ENCODE peak calls at places on chromosomes 6 and 20, in seven cellular contexts. D is type B pancreatic cell, P is fibroblast of lung, Q is Calu3, Y is prostate gland, O is brain microvascular endothelial cell, E is endodermal cell. Z is an unnamed sample.

GRCh38 chr6:4802312-4802935 is 26.2 kb downstream of the CDYL start:
- DNase-seq in D (no peak), P (no peak), Q (no peak), Y (no peak), O (no peak), E (no peak), Z (no peak)

GRCh38 chr20:35610833-35611427 is 4.7 kb upstream of the SPAG4 start:
- DNase-seq in D (no peak), P (no peak), Q (no peak), Y (no peak), O (peak; percentile 6), E (no peak), Z (no peak)

GRCh38 chr6:35736293-35736894 is 438 bp upstream of the ARMC12 start:
- DNase-seq in D (peak; percentile 79), P (peak; percentile 67), Q (peak; percentile 85), Y (peak; percentile 76), O (peak; percentile 38), E (peak; percentile 94), Z (peak; percentile 91)

GRCh38 chr6:28218312-28219248 is 6.5 kb upstream of the ZSCAN9 start:
- DNase-seq in D (no peak), P (peak; percentile 64), Q (peak; percentile 74), Y (peak; percentile 55), O (peak; percentile 37), E (peak; percentile 81), Z (peak; percentile 88)

GRCh38 chr20:19414600-19414999 is 202.2 kb downstream of the SLC24A3 start:
- DNase-seq in D (no peak), P (no peak), Q (no peak), Y (no peak), O (no peak), E (no peak), Z (no peak)

GRCh38 chr20:46752639-46753235 is 43.3 kb downstream of the SLC2A10 start:
- DNase-seq in D (no peak), P (peak; percentile 69), Q (peak; percentile 80), Y (peak; percentile 33), O (peak; percentile 52), E (peak; percentile 88), Z (no peak)

GRCh38 chr6:18022398-18023231 is 35.2 kb upstream of the KIF13A start:
- DNase-seq in D (no peak), P (peak; percentile 12), Q (no peak), Y (no peak), O (peak; percentile 58), E (peak; percentile 88), Z (peak; percentile 48)

GRCh38 chr6:134015719-134016557 is 36.5 kb downstream of the SLC2A12 start:
- DNase-seq in D (no peak), P (no peak), Q (no peak), Y (no peak), O (no peak), E (no peak), Z (no peak)

GRCh38 chr20:63497138-63497945 is 1.5 kb downstream of the EEF1A2 start:
- DNase-seq in D (peak; percentile 67), P (no peak), Q (no peak), Y (no peak), O (no peak), E (no peak), Z (no peak)

GRCh38 chr20:568865-569415 is 25.4 kb upstream of the CSNK2A1 start:
- DNase-seq in D (no peak), P (no peak), Q (no peak), Y (no peak), O (no peak), E (peak; percentile 54), Z (no peak)

GRCh38 chr6:38262041-38262440 is 377.7 kb downstream of the BTBD9 start:
- DNase-seq in D (no peak), P (peak; percentile 74), Q (no peak), Y (no peak), O (peak; percentile 92), E (peak; percentile 72), Z (no peak)

GRCh38 chr6:163608060-163608752 is 193.7 kb downstream of the QKI start:
- DNase-seq in D (no peak), P (no peak), Q (no peak), Y (no peak), O (no peak), E (peak; percentile 32), Z (peak; percentile 71)

GRCh38 chr6:146301760-146302159 is 241.9 kb upstream of the RAB32 start:
- DNase-seq in D (no peak), P (no peak), Q (no peak), Y (no peak), O (no peak), E (no peak), Z (no peak)

GRCh38 chr6:68951350-68951749 is 316.3 kb downstream of the ADGRB3 start:
- DNase-seq in D (no peak), P (no peak), Q (no peak), Y (no peak), O (no peak), E (no peak), Z (no peak)

GRCh38 chr6:41558033-41558807 is 12.0 kb downstream of the FOXP4 start:
- DNase-seq in D (no peak), P (no peak), Q (no peak), Y (no peak), O (no peak), E (peak; percentile 59), Z (no peak)

GRCh38 chr6:27565839-27566779 is 93.2 kb upstream of the ZNF184 start:
- DNase-seq in D (no peak), P (no peak), Q (no peak), Y (no peak), O (no peak), E (peak; percentile 88), Z (no peak)

GRCh38 chr6:41581381-41581991 is 35.3 kb downstream of the FOXP4 start:
- DNase-seq in D (no peak), P (peak; percentile 80), Q (no peak), Y (no peak), O (peak; percentile 83), E (no peak), Z (peak; percentile 92)

GRCh38 chr6:25297823-25298507 is 18.8 kb downstream of the CARMIL1 start:
- DNase-seq in D (no peak), P (peak; percentile 33), Q (no peak), Y (no peak), O (no peak), E (no peak), Z (no peak)

GRCh38 chr6:35213824-35214756 is at the start of gene SCUBE3:
- DNase-seq in D (peak; percentile 85), P (peak; percentile 32), Q (peak; percentile 51), Y (no peak), O (peak; percentile 18), E (peak; percentile 88), Z (peak; percentile 86)

GRCh38 chr20:45469336-45470261 is at the start of gene WFDC2:
- DNase-seq in D (no peak), P (no peak), Q (peak; percentile 83), Y (peak; percentile 64), O (no peak), E (peak; percentile 92), Z (no peak)

GRCh38 chr6:116387374-116387773 is 16.6 kb downstream of the DSE start:
- DNase-seq in D (no peak), P (peak; percentile 42), Q (peak; percentile 50), Y (no peak), O (peak; percentile 56), E (no peak), Z (no peak)

GRCh38 chr6:70371454-70372105 is 41.7 kb upstream of the FAM135A start:
- DNase-seq in D (no peak), P (peak; percentile 95), Q (no peak), Y (no peak), O (no peak), E (no peak), Z (no peak)

GRCh38 chr6:127570739-127571389 is 6.1 kb upstream of the C6orf58 start:
- DNase-seq in D (no peak), P (no peak), Q (no peak), Y (no peak), O (no peak), E (no peak), Z (no peak)

DNA sequence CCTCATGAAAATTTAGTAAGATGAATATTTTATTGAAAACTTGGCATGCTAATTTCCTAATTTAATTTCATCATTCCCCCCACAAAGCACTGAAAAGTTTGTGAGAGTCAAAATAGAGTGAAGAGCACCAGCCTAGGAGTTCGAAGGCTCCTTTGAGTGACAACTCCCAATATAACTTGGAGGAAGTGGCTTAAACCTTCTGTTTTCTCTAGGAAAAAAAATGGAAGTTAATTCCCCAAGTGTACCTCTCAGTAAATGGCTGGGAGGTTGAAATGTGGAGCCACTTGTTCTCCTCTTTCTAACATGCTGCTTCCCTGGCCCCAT is 107.3 kb downstream of the MAP3K7 start:
- DNase-seq in D (no peak), P (no peak), Q (no peak), Y (no peak), O (no peak), E (no peak), Z (no peak)
- TF ChIP-seq CTCF in D (peak; percentile 25), P (no peak), Q (no peak), Y (no peak), O (no peak), E (no peak), Z (no peak)

GRCh38 chr6:30259140-30260035 is 46.2 kb upstream of the TRIM26 start:
- DNase-seq in D (peak; percentile 74), P (peak; percentile 67), Q (peak; percentile 84), Y (peak; percentile 68), O (peak; percentile 73), E (peak; percentile 93), Z (peak; percentile 91)
- TF ChIP-seq CTCF in D (no peak), P (peak; percentile 41), Q (no peak), Y (peak; percentile 19), O (peak; percentile 50), E (peak; percentile 22), Z (peak; percentile 52)

GRCh38 chr20:8248051-8248450 is 116.0 kb downstream of the PLCB1 start:
- DNase-seq in D (no peak), P (no peak), Q (no peak), Y (no peak), O (no peak), E (no peak), Z (no peak)

GRCh38 chr20:8244637-8245036 is 112.6 kb downstream of the PLCB1 start:
- DNase-seq in D (no peak), P (peak; percentile 84), Q (no peak), Y (peak; percentile 39), O (peak; percentile 53), E (no peak), Z (no peak)

GRCh38 chr20:8242827-8243764 is 111.0 kb downstream of the PLCB1 start:
- DNase-seq in D (no peak), P (peak; percentile 59), Q (no peak), Y (no peak), O (no peak), E (no peak), Z (no peak)

GRCh38 chr20:8246701-8247100 is 114.6 kb downstream of the PLCB1 start:
- DNase-seq in D (no peak), P (no peak), Q (no peak), Y (no peak), O (no peak), E (no peak), Z (no peak)

DNA sequence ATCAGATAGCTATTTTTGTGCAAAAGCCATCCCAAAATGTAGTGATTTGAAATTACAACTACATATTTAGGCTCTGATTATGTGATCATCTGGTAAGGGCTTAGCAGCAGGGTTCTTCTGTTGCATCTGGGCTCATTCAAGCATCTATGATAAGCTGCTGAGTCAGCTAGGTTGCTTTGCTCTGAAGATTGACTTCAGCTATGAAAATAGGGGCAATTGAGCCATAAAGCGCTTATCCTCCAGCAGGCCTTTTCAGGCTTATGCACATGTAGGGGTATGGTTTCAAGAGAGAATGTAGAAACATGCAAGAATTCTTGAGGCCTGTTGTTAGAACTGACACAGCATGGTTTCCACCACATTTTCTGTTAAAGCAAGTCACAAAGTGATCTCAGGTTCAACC is 114.1 kb downstream of the PLCB1 start:
- DNase-seq in D (no peak), P (no peak), Q (no peak), Y (no peak), O (no peak), E (no peak), Z (no peak)
- TF ChIP-seq CTCF in D (no peak), P (no peak), Q (no peak), Y (no peak), O (no peak), E (no peak), Z (no peak)

GRCh38 chr6:13711384-13711725 is 280 bp downstream of the RANBP9 start:
- DNase-seq in D (no peak), P (no peak), Q (no peak), Y (no peak), O (peak; percentile 26), E (no peak), Z (no peak)
- TF ChIP-seq CTCF in D (no peak), P (peak; percentile 2), Q (no peak), Y (no peak), O (peak; percentile 4), E (peak; percentile 44), Z (peak; percentile 24)

Z was measured in osteocyte.